ENCODE peak calls at places on chromosomes 7 and 10, in five cellular contexts. G is HCT116, E is lower leg skin, Z is hepatocyte, T is SK-N-SH. H is an unnamed sample.

GRCh38 chr7:47581821-47582747 is at the start of gene TNS3:
- DNase-seq in G (no peak), Z (peak; percentile 85), E (no peak), T (peak; percentile 84), H (peak; percentile 75)

GRCh38 chr7:44767912-44768662 is 19.4 kb downstream of the ZMIZ2 start:
- DNase-seq in Z (peak; percentile 59), T (peak; percentile 51), G (no peak), E (peak; percentile 72), H (no peak)

GRCh38 chr7:8277394-8277982 is 15.5 kb upstream of the ICA1 start:
- DNase-seq in G (no peak), Z (peak; percentile 33), E (no peak), T (no peak), H (no peak)

GRCh38 chr7:112723416-112723815 is 66.8 kb downstream of the TMEM168 start:
- DNase-seq in G (no peak), Z (no peak), E (no peak), T (no peak), H (no peak)

GRCh38 chr10:3056280-3057037 is 10.9 kb upstream of the PFKP start:
- DNase-seq in G (no peak), Z (no peak), E (no peak), T (no peak), H (no peak)

GRCh38 chr7:81534446-81534845 is 235.4 kb downstream of the HGF start:
- DNase-seq in T (no peak), G (no peak), Z (no peak), E (no peak), H (no peak)

GRCh38 chr7:69864822-69865221 is 266.5 kb downstream of the AUTS2 start:
- DNase-seq in G (no peak), Z (no peak), T (no peak), E (no peak), H (no peak)

GRCh38 chr10:116109881-116110280 is 163.1 kb downstream of the GFRA1 start:
- DNase-seq in G (no peak), T (no peak), Z (no peak), E (no peak), H (peak; percentile 46)

GRCh38 chr10:4902571-4903011 is 60.6 kb upstream of the AKR1C1 start:
- DNase-seq in G (no peak), Z (no peak), T (no peak), E (peak; percentile 72), H (no peak)

GRCh38 chr10:57992321-57993077 is 275.2 kb downstream of the IPMK start:
- DNase-seq in Z (peak; percentile 10), G (no peak), T (no peak), E (no peak), H (no peak)

GRCh38 chr7:94129443-94130140 is 125.4 kb upstream of the BET1 start:
- DNase-seq in E (no peak), T (no peak), Z (peak; percentile 30), G (no peak), H (no peak)

GRCh38 chr10:99845837-99846382 is 63.5 kb downstream of the ABCC2 start:
- DNase-seq in G (peak; percentile 86), Z (peak; percentile 93), E (peak; percentile 87), T (peak; percentile 71), H (peak; percentile 81)

GRCh38 chr10:129446182-129446581 is 20.9 kb upstream of the MGMT start:
- DNase-seq in G (no peak), E (no peak), T (no peak), Z (no peak), H (no peak)

GRCh38 chr10:94123253-94123995 is 129.7 kb downstream of the PLCE1 start:
- DNase-seq in G (no peak), T (no peak), Z (peak; percentile 55), E (no peak), H (no peak)

GRCh38 chr10:329361-330099 is 194.3 kb downstream of the ZMYND11 start:
- DNase-seq in Z (peak; percentile 92), E (peak; percentile 88), G (peak; percentile 79), T (no peak), H (peak; percentile 93)

GRCh38 chr7:29265208-29265923 is 70.8 kb downstream of the CHN2 start:
- DNase-seq in Z (no peak), G (no peak), T (no peak), E (peak; percentile 44), H (no peak)

GRCh38 chr7:104113788-104114187 is 94.0 kb downstream of the ORC5 start:
- DNase-seq in Z (no peak), G (no peak), E (no peak), T (no peak), H (no peak)

GRCh38 chr10:62669351-62669750 is 135.2 kb upstream of the ADO start:
- DNase-seq in E (no peak), Z (no peak), T (no peak), G (no peak), H (no peak)

GRCh38 chr10:44161196-44161595 is 223.7 kb downstream of the CXCL12 start:
- DNase-seq in G (no peak), Z (no peak), E (no peak), T (no peak), H (no peak)

GRCh38 chr10:44020322-44021111 is 364.4 kb downstream of the CXCL12 start:
- DNase-seq in T (no peak), E (no peak), Z (no peak), G (no peak), H (no peak)

GRCh38 chr10:101453791-101454718 is 100.1 kb downstream of the BTRC start:
- DNase-seq in Z (no peak), T (no peak), G (no peak), E (no peak), H (no peak)

GRCh38 chr7:108454317-108454673 is 1.9 kb downstream of the NRCAM start:
- DNase-seq in G (no peak), Z (no peak), E (no peak), T (no peak), H (no peak)

GRCh38 chr10:121373411-121373810 is 224.8 kb downstream of the FGFR2 start:
- DNase-seq in Z (no peak), E (no peak), T (no peak), G (no peak), H (no peak)

GRCh38 chr7:26507375-26508068 is 215.9 kb downstream of the SNX10 start:
- DNase-seq in T (peak; percentile 45), E (no peak), G (no peak), Z (no peak), H (no peak)

GRCh38 chr10:15123749-15124184 is 26.6 kb downstream of the RPP38 start:
- DNase-seq in Z (no peak), G (no peak), T (no peak), E (no peak), H (no peak)

GRCh38 chr7:18491871-18492270 is 3.7 kb upstream of the HDAC9 start:
- DNase-seq in Z (no peak), E (no peak), G (no peak), T (no peak), H (no peak)

GRCh38 chr7:28103984-28104628 is 76.5 kb downstream of the JAZF1 start:
- DNase-seq in G (no peak), E (no peak), T (no peak), Z (no peak), H (no peak)

GRCh38 chr10:71748671-71749191 is 24.6 kb downstream of the VSIR start:
- DNase-seq in G (no peak), E (peak; percentile 67), T (peak; percentile 55), Z (no peak), H (no peak)

GRCh38 chr10:89251417-89252224 is at the start of gene LIPA:
- DNase-seq in T (peak; percentile 96), E (peak; percentile 94), G (peak; percentile 97), Z (peak; percentile 97), H (peak; percentile 97)

GRCh38 chr10:131038056-131038455 is 273.5 kb downstream of the TCERG1L start:
- DNase-seq in Z (no peak), G (no peak), E (no peak), T (no peak), H (no peak)

GRCh38 chr7:134602921-134603394 is 43.7 kb upstream of the BPGM start:
- DNase-seq in G (no peak), E (no peak), T (no peak), Z (peak; percentile 7), H (no peak)

GRCh38 chr7:46671108-46671769 is 750.2 kb upstream of the IGFBP3 start:
- DNase-seq in G (no peak), E (no peak), T (no peak), Z (no peak), H (no peak)

GRCh38 chr7:39336457-39336856 is 229.7 kb upstream of the YAE1 start:
- DNase-seq in T (no peak), G (no peak), Z (peak; percentile 8), E (no peak), H (no peak)

GRCh38 chr10:89427629-89428028 is 13.3 kb downstream of the IFIT5 start:
- DNase-seq in G (no peak), T (no peak), Z (no peak), E (no peak), H (no peak)

GRCh38 chr10:113331971-113332370 is 220.9 kb upstream of the HABP2 start:
- DNase-seq in Z (no peak), E (no peak), G (no peak), T (no peak), H (no peak)

GRCh38 chr10:113323985-113324384 is 228.9 kb upstream of the HABP2 start:
- DNase-seq in E (no peak), T (no peak), Z (no peak), G (no peak), H (no peak)

GRCh38 chr10:113326160-113327111 is 226.4 kb upstream of the HABP2 start:
- DNase-seq in G (peak; percentile 88), T (peak; percentile 39), Z (peak; percentile 54), E (peak; percentile 55), H (no peak)

GRCh38 chr10:113333313-113333712 is 219.5 kb upstream of the HABP2 start:
- DNase-seq in G (no peak), T (no peak), E (no peak), Z (no peak), H (no peak)

GRCh38 chr10:113329121-113329596 is 223.7 kb upstream of the HABP2 start:
- DNase-seq in T (peak; percentile 20), Z (no peak), E (no peak), G (no peak), H (no peak)
- H3K4me3 ChIP-seq in T (no peak overlapping the region), Z (no peak overlapping the region), E (no peak overlapping the region), G (no peak overlapping the region), H (no peak overlapping the region)

GRCh38 chr10:51606829-51607228 is 92.6 kb downstream of the CSTF2T start:
- DNase-seq in T (no peak), E (no peak), Z (no peak), G (no peak), H (no peak)
- H3K4me3 ChIP-seq in T (no peak overlapping the region), E (no peak overlapping the region), Z (no peak overlapping the region), G (no peak overlapping the region), H (no peak overlapping the region)

GRCh38 chr7:98210513-98211220 is 572 bp upstream of the BHLHA15 start:
- DNase-seq in G (no peak), T (peak; percentile 87), E (no peak), Z (peak; percentile 40), H (peak; percentile 69)
- H3K4me3 ChIP-seq in G (no peak overlapping the region), T (peak overlapping the region; percentile 48), E (no peak overlapping the region), Z (peak overlapping the region; percentile 20), H (peak overlapping the region; percentile 67)

DNA sequence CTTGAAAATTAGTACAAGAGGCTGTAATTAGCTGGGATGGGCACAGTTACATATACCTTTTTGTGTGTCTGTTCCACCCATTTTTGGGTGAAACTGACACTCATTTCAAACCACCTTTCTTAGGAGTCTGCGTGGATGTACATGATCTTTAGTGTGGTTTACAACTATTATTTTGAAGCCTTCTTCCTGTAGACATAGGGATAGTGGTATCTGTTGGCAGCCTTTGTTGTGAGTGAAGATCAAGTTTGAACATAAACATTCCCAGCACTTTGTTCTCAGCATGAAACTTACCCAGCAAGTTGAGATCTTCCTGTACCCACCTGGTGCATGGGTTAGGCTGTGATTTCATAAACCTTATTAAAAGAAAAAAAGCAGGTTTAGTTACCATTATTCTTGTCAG is 2.0 kb downstream of the BAG3 start:
- DNase-seq in G (no peak), E (no peak), Z (no peak), T (no peak), H (no peak)
- H3K4me3 ChIP-seq in G (peak overlapping the region; percentile 83), E (no peak overlapping the region), Z (peak overlapping the region; percentile 59), T (peak overlapping the region; percentile 72), H (peak overlapping the region; percentile 94)

GRCh38 chr7:157014635-157015555 is 4.4 kb upstream of the MNX1 start:
- DNase-seq in Z (no peak), G (no peak), E (no peak), T (peak; percentile 34), H (no peak)
- H3K4me3 ChIP-seq in Z (no peak overlapping the region), G (no peak overlapping the region), E (no peak overlapping the region), T (no peak overlapping the region), H (no peak overlapping the region)

H was measured in coronary artery.